ENCODE peak calls at places on chromosomes 16 and 17, in eight cellular contexts. F, S, M, V, C, A, H and L are unnamed samples.
A peak's percentile ranks its signal among the peaks of the same experiment; 100 is the strongest.

GRCh38 chr17:81934098-81934757 is 2.9 kb downstream of the PYCR1 start:
- DNase-seq in F (no peak), S (no peak), M (no peak), V (no peak), C (no peak), A (no peak), H (no peak), L (no peak)

GRCh38 chr17:45848868-45849535 is 4.3 kb downstream of the SPPL2C start:
- DNase-seq in F (peak; percentile 89), S (no peak), M (no peak), V (no peak), C (no peak), A (no peak), H (no peak), L (no peak)

GRCh38 chr17:80358131-80358530 is 56.8 kb upstream of the ENDOV start:
- DNase-seq in F (no peak), S (no peak), M (no peak), V (no peak), C (no peak), A (no peak), H (no peak), L (no peak)

GRCh38 chr17:2655526-2655925 is 56.0 kb downstream of the CLUH start:
- DNase-seq in F (no peak), S (no peak), M (no peak), V (no peak), C (no peak), A (no peak), H (no peak), L (no peak)

GRCh38 chr17:55722742-55723487 is at the start of gene TMEM100:
- DNase-seq in F (no peak), S (peak; percentile 86), M (no peak), V (no peak), C (peak; percentile 78), A (peak; percentile 51), H (no peak), L (peak; percentile 31)

GRCh38 chr16:51431517-51432241 is 280.6 kb upstream of the SALL1 start:
- DNase-seq in F (peak; percentile 46), S (peak; percentile 97), M (no peak), V (no peak), C (peak; percentile 99), A (no peak), H (peak; percentile 26), L (peak; percentile 35)

GRCh38 chr17:57622886-57623433 is 122.1 kb downstream of the CCDC182 start:
- DNase-seq in F (no peak), S (peak; percentile 25), M (peak; percentile 55), V (no peak), C (peak; percentile 85), A (peak; percentile 94), H (no peak), L (peak; percentile 55)

GRCh38 chr16:64150193-64150592 is 971.7 kb downstream of the CDH11 start:
- DNase-seq in F (no peak), S (no peak), M (no peak), V (no peak), C (peak; percentile 3), A (no peak), H (no peak), L (no peak)

GRCh38 chr17:36728030-36728991 is 126.9 kb downstream of the MRM1 start:
- DNase-seq in F (no peak), S (no peak), M (no peak), V (no peak), C (no peak), A (peak; percentile 90), H (no peak), L (no peak)

GRCh38 chr16:57245472-57246113 is 534 bp downstream of the ARL2BP start:
- DNase-seq in F (no peak), S (no peak), M (peak; percentile 28), V (no peak), C (no peak), A (no peak), H (no peak), L (no peak)

GRCh38 chr17:31690118-31690517 is 168.9 kb downstream of the COPRS start:
- DNase-seq in F (no peak), S (no peak), M (no peak), V (no peak), C (peak; percentile 84), A (no peak), H (no peak), L (no peak)

GRCh38 chr16:10575506-10576130 is 4.8 kb downstream of the EMP2 start:
- DNase-seq in F (no peak), S (no peak), M (no peak), V (no peak), C (no peak), A (no peak), H (no peak), L (no peak)

GRCh38 chr16:87541004-87541881 is 48.4 kb upstream of the ZCCHC14 start:
- DNase-seq in F (no peak), S (peak; percentile 43), M (no peak), V (no peak), C (peak; percentile 79), A (no peak), H (peak; percentile 36), L (peak; percentile 87)

GRCh38 chr17:21548236-21548635 is 144.1 kb upstream of the KCNJ18 start:
- DNase-seq in F (no peak), S (no peak), M (no peak), V (no peak), C (no peak), A (no peak), H (no peak), L (no peak)

GRCh38 chr16:19520861-19521331 is 1.0 kb downstream of the GDE1 start:
- DNase-seq in F (no peak), S (no peak), M (no peak), V (no peak), C (peak; percentile 54), A (no peak), H (no peak), L (no peak)

GRCh38 chr17:43416998-43417891 is 18.5 kb downstream of the ARL4D start:
- DNase-seq in F (no peak), S (no peak), M (peak; percentile 26), V (no peak), C (peak; percentile 37), A (no peak), H (no peak), L (no peak)

GRCh38 chr17:69960755-69961154 is 114.3 kb upstream of the KCNJ16 start:
- DNase-seq in F (peak; percentile 6), S (no peak), M (no peak), V (no peak), C (no peak), A (no peak), H (no peak), L (no peak)

GRCh38 chr16:75002474-75002873 is 3.6 kb downstream of the ZNRF1 start:
- DNase-seq in F (no peak), S (no peak), M (peak; percentile 63), V (no peak), C (no peak), A (no peak), H (no peak), L (no peak)

GRCh38 chr17:83180996-83181481 is 101.6 kb downstream of the METRNL start:
- DNase-seq in F (no peak), S (no peak), M (no peak), V (peak; percentile 2), C (no peak), A (peak; percentile 29), H (no peak), L (peak; percentile 9)

GRCh38 chr17:16273499-16273898 is 56.5 kb downstream of the PIGL start:
- DNase-seq in F (no peak), S (no peak), M (no peak), V (no peak), C (peak; percentile 77), A (no peak), H (no peak), L (no peak)

GRCh38 chr17:15494821-15495220 is 27.4 kb upstream of the CDRT4 start:
- DNase-seq in F (no peak), S (no peak), M (no peak), V (no peak), C (no peak), A (no peak), H (no peak), L (no peak)

GRCh38 chr16:21638573-21638975 is 13.8 kb downstream of the IGSF6 start:
- DNase-seq in F (no peak), S (peak; percentile 39), M (no peak), V (no peak), C (peak; percentile 66), A (no peak), H (no peak), L (no peak)

GRCh38 chr16:1839554-1839953 is 12.5 kb downstream of the FAHD1 start:
- DNase-seq in F (no peak), S (peak; percentile 45), M (no peak), V (no peak), C (peak; percentile 61), A (no peak), H (no peak), L (peak; percentile 9)

GRCh38 chr17:81097943-81098308 is 63.0 kb downstream of the BAIAP2 start:
- DNase-seq in F (no peak), S (no peak), M (no peak), V (no peak), C (peak; percentile 30), A (no peak), H (no peak), L (peak; percentile 63)

GRCh38 chr17:17809527-17810373 is 27.0 kb downstream of the SREBF1 start:
- DNase-seq in F (no peak), S (peak; percentile 35), M (peak; percentile 79), V (no peak), C (no peak), A (peak; percentile 66), H (peak; percentile 90), L (no peak)

GRCh38 chr17:64240741-64241347 is 22.2 kb downstream of the TEX2 start:
- DNase-seq in F (no peak), S (peak; percentile 58), M (no peak), V (no peak), C (peak; percentile 93), A (peak; percentile 74), H (peak; percentile 17), L (peak; percentile 16)

GRCh38 chr17:72970794-72971512 is 121.5 kb downstream of the SLC39A11 start:
- DNase-seq in F (no peak), S (no peak), M (no peak), V (no peak), C (peak; percentile 13), A (no peak), H (no peak), L (no peak)

GRCh38 chr17:82876602-82877391 is 37.0 kb upstream of the ZNF750 start:
- DNase-seq in F (peak; percentile 74), S (no peak), M (peak; percentile 85), V (no peak), C (peak; percentile 78), A (peak; percentile 78), H (peak; percentile 71), L (peak; percentile 51)

GRCh38 chr17:31163091-31163781 is 68.5 kb downstream of the NF1 start:
- DNase-seq in F (no peak), S (no peak), M (no peak), V (no peak), C (no peak), A (no peak), H (no peak), L (peak; percentile 70)

GRCh38 chr17:79627766-79628690 is 17.2 kb upstream of the RBFOX3 start:
- DNase-seq in F (no peak), S (no peak), M (no peak), V (no peak), C (no peak), A (no peak), H (no peak), L (peak; percentile 2)

GRCh38 chr17:62681061-62681938 is 53.8 kb downstream of the MRC2 start:
- DNase-seq in F (no peak), S (no peak), M (no peak), V (no peak), C (no peak), A (no peak), H (no peak), L (no peak)

GRCh38 chr17:9225305-9226101 is 204.2 kb downstream of the NTN1 start:
- DNase-seq in F (no peak), S (no peak), M (no peak), V (no peak), C (no peak), A (no peak), H (peak; percentile 88), L (no peak)

GRCh38 chr16:66443269-66443652 is 16.2 kb downstream of the BEAN1 start:
- DNase-seq in F (no peak), S (no peak), M (no peak), V (no peak), C (no peak), A (no peak), H (no peak), L (no peak)

GRCh38 chr17:56319531-56319930 is 166.3 kb downstream of the ANKFN1 start:
- DNase-seq in F (peak; percentile 21), S (no peak), M (peak; percentile 65), V (no peak), C (peak; percentile 70), A (no peak), H (peak; percentile 67), L (peak; percentile 67)